ENCODE peak calls at places on chromosomes 3 and 15, in seven cellular contexts. U, L, X, O, B, P and R are unnamed samples.

GRCh38 chr15:83292317-83292716 is 7.9 kb upstream of the BNC1 start:
- DNase-seq in U (no peak), L (no peak), X (no peak), O (no peak), B (no peak), P (peak), R (peak)

GRCh38 chr3:100114413-100115030 is at the start of gene FILIP1L:
- DNase-seq in U (no peak), L (no peak), X (no peak), O (no peak), B (no peak), P (no peak), R (no peak)

GRCh38 chr3:184937611-184938010 is 125.6 kb downstream of the VPS8 start:
- DNase-seq in U (no peak), L (no peak), X (no peak), O (no peak), B (no peak), P (no peak), R (no peak)

GRCh38 chr3:126064627-126065258 is 19.2 kb downstream of the SLC41A3 start:
- DNase-seq in U (no peak), L (no peak), X (no peak), O (no peak), B (no peak), P (no peak), R (no peak)

GRCh38 chr15:72487070-72487797 is 13.1 kb downstream of the ARIH1 start:
- DNase-seq in U (no peak), L (no peak), X (no peak), O (no peak), B (no peak), P (peak), R (no peak)

GRCh38 chr3:66253790-66254620 is 33.2 kb downstream of the SLC25A26 start:
- DNase-seq in U (no peak), L (peak), X (no peak), O (no peak), B (no peak), P (peak), R (peak)

GRCh38 chr3:4546346-4547178 is 53.4 kb downstream of the ITPR1 start:
- DNase-seq in U (no peak), L (no peak), X (no peak), O (no peak), B (no peak), P (no peak), R (no peak)

GRCh38 chr3:7445331-7445730 is 584.4 kb downstream of the GRM7 start:
- DNase-seq in U (no peak), L (no peak), X (no peak), O (no peak), B (no peak), P (no peak), R (no peak)

GRCh38 chr3:154148541-154148940 is 27.4 kb downstream of the ARHGEF26 start:
- DNase-seq in U (no peak), L (no peak), X (no peak), O (no peak), B (no peak), P (no peak), R (peak)

GRCh38 chr3:123678108-123678511 is 93.3 kb upstream of the HACD2 start:
- DNase-seq in U (peak), L (no peak), X (no peak), O (no peak), B (no peak), P (peak), R (peak)

GRCh38 chr15:101053261-101053660 is 134.1 kb downstream of the LRRK1 start:
- DNase-seq in U (no peak), L (no peak), X (no peak), O (no peak), B (peak), P (no peak), R (no peak)

GRCh38 chr15:42986693-42987342 is 66.2 kb upstream of the TTBK2 start:
- DNase-seq in U (no peak), L (no peak), X (peak), O (no peak), B (no peak), P (no peak), R (no peak)

DNA sequence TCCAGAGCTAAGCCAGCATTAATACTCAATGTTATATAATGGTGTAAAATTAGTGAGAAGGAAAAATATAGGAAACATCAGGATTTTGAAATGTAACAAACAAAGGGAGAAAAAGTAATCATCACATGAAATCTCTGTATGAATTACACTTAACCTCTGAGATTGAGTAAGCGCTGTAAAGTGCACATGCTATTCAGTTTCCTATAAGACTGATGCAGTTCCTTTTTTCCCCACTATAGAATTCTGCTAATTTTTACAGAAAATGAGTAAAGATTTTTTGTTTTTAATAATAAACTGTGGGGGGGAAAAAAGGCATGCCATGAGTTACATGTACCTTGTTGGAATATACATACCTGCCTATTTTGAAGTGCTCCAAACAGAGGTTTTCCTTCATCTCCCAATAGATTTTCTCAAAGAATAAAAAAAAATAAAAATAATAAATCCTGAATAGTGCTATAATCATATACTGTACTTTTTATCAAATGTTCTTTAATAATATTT is 64.0 kb upstream of the TTBK2 start:
- DNase-seq in U (no peak), L (no peak), X (no peak), O (no peak), B (no peak), P (no peak), R (no peak)
- TF ChIP-seq CTCF in U (peak), L (peak), X (no peak), O (no peak), B (no peak), P (no peak), R (peak)

GRCh38 chr3:111715911-111716523 is 120.9 kb upstream of the ZBED2 start:
- DNase-seq in U (no peak), L (peak), X (no peak), O (peak), B (no peak), P (no peak), R (peak)

GRCh38 chr3:111713833-111714232 is 118.7 kb upstream of the ZBED2 start:
- DNase-seq in U (no peak), L (no peak), X (no peak), O (no peak), B (no peak), P (no peak), R (no peak)

GRCh38 chr3:111720681-111721380 is 125.7 kb upstream of the ZBED2 start:
- DNase-seq in U (no peak), L (no peak), X (no peak), O (no peak), B (no peak), P (no peak), R (no peak)

GRCh38 chr3:111714305-111714704 is 119.2 kb upstream of the ZBED2 start:
- DNase-seq in U (no peak), L (no peak), X (no peak), O (no peak), B (no peak), P (peak), R (no peak)

DNA sequence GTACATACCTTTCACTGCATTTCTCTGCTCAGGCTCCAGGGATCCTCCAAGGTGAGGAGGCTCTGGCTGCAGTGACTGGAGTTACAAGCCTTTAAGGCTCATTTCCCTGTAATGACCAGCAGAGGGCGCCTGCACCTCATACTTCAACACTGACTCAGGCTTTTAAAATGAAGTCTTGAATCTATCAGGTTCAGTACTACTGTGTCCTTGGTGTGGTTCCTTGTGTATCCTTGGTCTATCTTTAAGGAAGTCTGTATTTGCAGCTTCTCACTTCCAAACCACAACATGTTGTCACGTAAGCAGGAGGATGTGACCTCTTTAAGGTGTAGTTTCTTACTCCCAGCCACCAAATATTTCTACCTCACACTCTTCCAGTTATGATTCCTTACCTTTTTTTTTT is 122.5 kb upstream of the ZBED2 start:
- DNase-seq in U (peak), L (peak), X (no peak), O (peak), B (peak), P (peak), R (peak)
- TF ChIP-seq CTCF in U (peak), L (peak), X (peak), O (peak), B (peak), P (peak), R (peak)

GRCh38 chr3:120353463-120353862 is 4.3 kb upstream of the LRRC58 start:
- DNase-seq in U (no peak), L (no peak), X (no peak), O (no peak), B (no peak), P (no peak), R (peak)

GRCh38 chr3:120355486-120355885 is 6.3 kb upstream of the LRRC58 start:
- DNase-seq in U (no peak), L (no peak), X (no peak), O (no peak), B (no peak), P (no peak), R (no peak)

GRCh38 chr3:120352017-120352416 is 2.9 kb upstream of the LRRC58 start:
- DNase-seq in U (no peak), L (no peak), X (no peak), O (no peak), B (no peak), P (no peak), R (no peak)

GRCh38 chr3:120357807-120358206 is 8.7 kb upstream of the LRRC58 start:
- DNase-seq in U (no peak), L (no peak), X (no peak), O (no peak), B (no peak), P (no peak), R (no peak)
- TF ChIP-seq CTCF in U (no peak), L (peak), X (no peak), O (no peak), B (no peak), P (no peak), R (no peak)

GRCh38 chr3:128489860-128490649 is 2.9 kb downstream of the GATA2 start:
- DNase-seq in U (no peak), L (no peak), X (peak), O (peak), B (no peak), P (no peak), R (peak)
- TF ChIP-seq CTCF in U (peak), L (no peak), X (no peak), O (no peak), B (no peak), P (no peak), R (no peak)